ENCODE peak calls at places on chromosomes 2 and 18, in eight cellular contexts. K is GM04503, O is small intestine, Y is AG08396, Z is RKO, N is cerebellar cortex, H is NCI-H1092, A is nephron progenitor cell. C is an unnamed sample.

GRCh38 chr18:10169064-10169562 is 255.3 kb downstream of the VAPA start:
- DNase-seq in N (no peak), K (no peak), O (no peak), Z (no peak), A (no peak), H (peak), Y (no peak), C (no peak)

GRCh38 chr2:210086292-210086691 is 83.9 kb downstream of the RPE start:
- DNase-seq in Y (peak), Z (no peak), N (no peak), O (peak), A (no peak), H (no peak), K (peak), C (peak)

GRCh38 chr18:8786766-8787670 is 81.7 kb downstream of the MTCL1 start:
- DNase-seq in O (no peak), K (no peak), A (no peak), Y (no peak), H (no peak), Z (no peak), N (no peak), C (no peak)

GRCh38 chr2:223020971-223021675 is 30.9 kb upstream of the KCNE4 start:
- DNase-seq in A (no peak), O (no peak), K (no peak), H (no peak), Z (no peak), N (no peak), Y (no peak), C (no peak)

GRCh38 chr2:127479219-127479825 is 47.0 kb downstream of the IWS1 start:
- DNase-seq in N (peak), K (no peak), A (no peak), H (peak), O (peak), Y (peak), Z (peak), C (peak)

GRCh38 chr2:233822101-233822771 is 32.1 kb downstream of the HJURP start:
- DNase-seq in O (peak), A (no peak), K (no peak), Y (no peak), Z (no peak), H (no peak), N (no peak), C (no peak)

GRCh38 chr2:96824079-96824870 is 8.2 kb downstream of the CNNM3 start:
- DNase-seq in Y (peak), H (no peak), Z (no peak), A (no peak), N (no peak), K (no peak), O (peak), C (peak)

GRCh38 chr2:57760448-57760847 is 286.2 kb upstream of the VRK2 start:
- DNase-seq in H (peak), Z (no peak), N (no peak), Y (no peak), A (no peak), O (no peak), K (no peak), C (no peak)